ENCODE peak calls at places on chromosomes 2 and 18, in five cellular contexts. U is bronchial epithelial cell, H is ovary, F is fibroblast of lung, D is AG10803. T is an unnamed sample.

GRCh38 chr2:226983891-226984290 is 148.0 kb downstream of the RHBDD1 start:
- DNase-seq in U (no peak), H (no peak), F (no peak), D (no peak), T (no peak)

GRCh38 chr2:67871696-67872320 is 191.0 kb downstream of the C1D start:
- DNase-seq in U (peak; percentile 22), H (no peak), F (peak; percentile 78), D (peak; percentile 80), T (no peak)

GRCh38 chr2:152320166-152320565 is 14.8 kb upstream of the FMNL2 start:
- DNase-seq in U (no peak), H (no peak), F (peak; percentile 9), D (peak; percentile 29), T (no peak)

GRCh38 chr2:157304811-157305712 is 20.6 kb downstream of the ERMN start:
- DNase-seq in U (peak; percentile 11), H (no peak), F (peak; percentile 26), D (peak; percentile 56), T (no peak)

GRCh38 chr18:59837586-59837985 is 62.2 kb upstream of the PMAIP1 start:
- DNase-seq in U (peak; percentile 71), H (no peak), F (peak; percentile 75), D (peak; percentile 62), T (no peak)

GRCh38 chr2:15561574-15562344 is 625 bp upstream of the NBAS start:
- DNase-seq in U (no peak), H (peak; percentile 19), F (peak; percentile 54), D (peak; percentile 34), T (no peak)

GRCh38 chr2:38708900-38709321 is 42.2 kb downstream of the SRSF7 start:
- DNase-seq in U (no peak), H (no peak), F (no peak), D (no peak), T (no peak)

GRCh38 chr2:225337183-225337582 is 62.3 kb upstream of the NYAP2 start:
- DNase-seq in U (peak; percentile 34), H (no peak), F (peak; percentile 33), D (peak; percentile 16), T (no peak)

GRCh38 chr2:10875126-10875525 is 36.6 kb upstream of the KCNF1 start:
- DNase-seq in U (no peak), H (no peak), F (no peak), D (no peak), T (no peak)

GRCh38 chr18:42048150-42048549 is 93.1 kb downstream of the PIK3C3 start:
- DNase-seq in U (peak; percentile 96), H (no peak), F (peak; percentile 90), D (peak; percentile 83), T (no peak)

GRCh38 chr2:1651131-1652066 is 92.9 kb downstream of the PXDN start:
- DNase-seq in U (no peak), H (peak; percentile 45), F (peak; percentile 44), D (no peak), T (no peak)

GRCh38 chr2:156918410-156918809 is 339.1 kb upstream of the GALNT5 start:
- DNase-seq in U (peak; percentile 60), H (no peak), F (no peak), D (peak; percentile 2), T (no peak)

GRCh38 chr2:150076281-150076680 is 411.2 kb downstream of the RND3 start:
- DNase-seq in U (peak; percentile 84), H (no peak), F (peak; percentile 38), D (peak; percentile 55), T (no peak)

GRCh38 chr2:86274265-86274917 is 63.0 kb downstream of the REEP1 start:
- DNase-seq in U (peak; percentile 71), H (no peak), F (peak; percentile 71), D (peak; percentile 24), T (no peak)

GRCh38 chr18:452801-453200 is 47.7 kb downstream of the COLEC12 start:
- DNase-seq in U (no peak), H (no peak), F (no peak), D (no peak), T (no peak)

GRCh38 chr2:235510305-235510704 is 16.5 kb downstream of the AGAP1 start:
- DNase-seq in U (no peak), H (no peak), F (no peak), D (no peak), T (no peak)

GRCh38 chr2:189548686-189549439 is 31.7 kb downstream of the SLC40A1 start:
- DNase-seq in U (peak; percentile 62), H (no peak), F (peak; percentile 30), D (peak; percentile 41), T (no peak)

GRCh38 chr2:48148841-48149240 is 242.5 kb upstream of the FBXO11 start:
- DNase-seq in U (no peak), H (no peak), F (peak; percentile 68), D (no peak), T (no peak)

GRCh38 chr18:63318882-63319382 is 637 bp downstream of the BCL2 start:
- DNase-seq in U (peak; percentile 10), H (no peak), F (no peak), D (no peak), T (no peak)

GRCh38 chr2:40937284-40937683 is 485.4 kb upstream of the SLC8A1 start:
- DNase-seq in U (no peak), H (no peak), F (no peak), D (no peak), T (no peak)

GRCh38 chr2:62871506-62871905 is 166.0 kb downstream of the EHBP1 start:
- DNase-seq in U (peak; percentile 59), H (no peak), F (no peak), D (no peak), T (no peak)

GRCh38 chr2:62870966-62871365 is 165.5 kb downstream of the EHBP1 start:
- DNase-seq in U (peak; percentile 69), H (no peak), F (no peak), D (no peak), T (no peak)

GRCh38 chr2:62874881-62875383 is 169.4 kb downstream of the EHBP1 start:
- DNase-seq in U (no peak), H (no peak), F (no peak), D (no peak), T (no peak)

GRCh38 chr2:62868947-62869346 is 163.4 kb downstream of the EHBP1 start:
- DNase-seq in U (no peak), H (no peak), F (no peak), D (no peak), T (no peak)

GRCh38 chr2:62873603-62874002 is 168.1 kb downstream of the EHBP1 start:
- DNase-seq in U (no peak), H (no peak), F (no peak), D (no peak), T (no peak)
- H3K4me3 ChIP-seq in U (no peak overlapping the region), H (no peak overlapping the region), F (no peak overlapping the region), D (no peak overlapping the region), T (no peak overlapping the region)

DNA sequence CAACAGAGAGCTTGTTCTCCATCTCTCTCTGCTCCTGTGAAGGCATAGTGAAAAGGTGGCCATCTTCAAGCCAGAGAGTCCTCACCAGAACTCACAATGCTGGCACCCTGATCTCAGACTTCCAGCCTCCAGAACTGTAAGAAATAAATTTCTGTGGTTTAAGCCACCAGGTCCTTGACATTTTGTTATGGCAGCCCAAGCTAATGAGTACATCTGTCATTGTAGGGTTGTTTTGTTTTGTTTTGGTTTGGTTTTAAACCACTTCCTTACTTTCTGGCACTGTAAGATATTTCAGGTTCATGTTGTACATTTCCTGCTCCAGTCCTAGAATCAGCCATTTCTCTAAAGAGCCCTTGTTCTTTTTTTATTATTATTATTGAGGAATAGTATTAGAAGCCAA is 171.2 kb downstream of the CPS1 start:
- DNase-seq in U (no peak), H (no peak), F (no peak), D (no peak), T (no peak)
- H3K4me3 ChIP-seq in U (no peak overlapping the region), H (no peak overlapping the region), F (no peak overlapping the region), D (no peak overlapping the region), T (no peak overlapping the region)

DNA sequence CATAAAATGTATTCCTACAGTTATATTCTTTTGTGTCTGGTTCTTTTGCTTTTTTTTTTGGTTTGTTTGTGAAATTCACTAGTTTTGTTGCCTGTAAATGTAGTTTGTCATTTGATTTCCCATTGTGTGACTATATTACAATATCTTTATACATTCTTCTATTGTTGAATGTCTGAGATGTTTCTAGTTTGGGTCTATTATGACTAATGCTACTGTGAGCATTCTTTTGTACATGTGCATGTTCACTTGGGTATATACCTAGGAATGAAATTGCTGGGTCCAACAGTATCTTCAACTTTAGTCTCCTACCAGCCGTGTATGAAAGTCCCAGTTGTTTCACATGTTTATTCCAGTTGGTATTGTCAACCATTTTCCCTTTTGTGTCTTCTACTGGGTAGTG is 112.7 kb upstream of the RBMS1 start:
- DNase-seq in U (no peak), H (no peak), F (no peak), D (peak; percentile 58), T (no peak)
- H3K4me3 ChIP-seq in U (no peak overlapping the region), H (no peak overlapping the region), F (no peak overlapping the region), D (no peak overlapping the region), T (no peak overlapping the region)

GRCh38 chr18:9106094-9106493 is 3.6 kb downstream of the NDUFV2 start:
- DNase-seq in U (no peak), H (no peak), F (no peak), D (no peak), T (no peak)
- H3K4me3 ChIP-seq in U (no peak overlapping the region), H (no peak overlapping the region), F (peak overlapping the region; percentile 43), D (peak overlapping the region; percentile 18), T (peak overlapping the region; percentile 83)

DNA sequence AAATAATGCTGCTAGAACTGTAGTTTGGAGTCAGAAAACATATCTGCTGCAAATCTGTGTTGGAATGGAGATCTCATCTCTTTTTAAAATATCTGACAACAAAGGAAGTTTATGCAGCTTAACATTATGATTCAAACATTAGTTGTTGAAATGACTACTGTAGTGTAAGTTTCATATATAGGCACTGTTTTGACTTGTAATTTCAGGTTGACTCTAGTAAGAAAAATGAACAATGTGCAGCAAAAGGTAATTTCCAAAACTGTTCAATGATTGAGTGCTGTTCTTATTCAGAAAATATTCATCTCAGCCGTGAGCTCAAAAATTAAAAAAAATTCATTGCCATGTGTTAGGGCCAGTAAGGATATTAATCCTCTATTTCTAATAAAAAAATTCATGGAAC is 48.5 kb downstream of the CCDC138 start:
- DNase-seq in U (no peak), H (no peak), F (no peak), D (no peak), T (no peak)
- H3K4me3 ChIP-seq in U (no peak overlapping the region), H (no peak overlapping the region), F (no peak overlapping the region), D (no peak overlapping the region), T (no peak overlapping the region)

DNA sequence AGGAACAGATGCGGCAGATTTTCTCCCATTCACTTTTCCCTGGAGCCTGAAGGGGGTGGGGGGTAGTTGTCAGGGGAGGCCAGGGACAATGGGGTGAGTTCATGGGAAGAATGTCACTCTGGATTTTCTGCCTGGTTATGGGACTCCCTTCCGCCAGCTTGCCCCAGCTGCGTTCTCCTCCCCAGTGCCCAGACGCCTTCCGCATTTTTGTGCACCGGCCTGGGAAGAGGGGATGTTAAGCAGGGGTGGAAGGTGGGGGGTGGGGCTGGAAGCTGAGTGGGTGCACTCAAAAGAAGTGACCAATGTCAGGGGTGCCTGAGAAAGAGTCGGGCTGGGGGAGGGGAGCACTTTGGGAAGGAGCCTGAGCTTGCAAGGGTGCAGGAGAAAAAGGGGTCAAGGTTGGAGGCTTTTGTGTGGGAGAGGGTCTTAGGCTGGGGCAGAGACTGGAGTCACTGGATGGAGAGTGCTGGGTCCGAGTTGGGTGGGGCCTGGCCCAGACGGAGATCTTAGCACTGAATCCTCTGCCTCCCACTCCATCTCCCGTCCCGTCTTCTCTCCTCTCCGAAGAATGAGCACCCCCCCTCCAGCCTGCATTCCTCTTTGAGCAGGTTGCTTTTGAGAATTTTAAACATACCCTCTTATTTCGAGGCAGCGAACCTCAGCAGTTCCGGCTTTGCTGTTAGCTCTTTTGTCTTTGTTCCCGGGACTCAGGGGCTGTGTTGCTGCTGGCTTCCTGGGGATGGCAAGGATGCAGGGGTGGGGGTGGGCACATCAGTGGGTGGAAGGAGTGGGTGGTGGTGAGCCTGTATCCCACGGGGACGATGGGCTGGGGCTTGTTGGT is 2.7 kb downstream of the IGFBP2 start:
- DNase-seq in U (no peak), H (peak; percentile 47), F (no peak), D (no peak), T (no peak)
- H3K4me3 ChIP-seq in U (peak overlapping the region; percentile 65), H (peak overlapping the region; percentile 56), F (no peak overlapping the region), D (no peak overlapping the region), T (no peak overlapping the region)